ENCODE peak calls at places on chromosomes 3 and 15, in seven cellular contexts. One of them, this sample, is unnamed.

GRCh38 chr3:3735919-3736318 is 63.3 kb upstream of the LRRN1 start:
- DNase-seq in HT-29: no peak
- DNase-seq in RWPE1: no peak
- DNase-seq in GM10248: no peak
- DNase-seq in HT1080: no peak
- DNase-seq in retina: no peak
- DNase-seq in BJ: no peak
- DNase-seq in this sample: no peak

GRCh38 chr3:16084887-16085286 is 89.6 kb upstream of the GALNT15 start:
- DNase-seq in HT-29: no peak
- DNase-seq in retina: no peak
- DNase-seq in GM10248: no peak
- DNase-seq in BJ: no peak
- DNase-seq in HT1080: peak
- DNase-seq in RWPE1: no peak
- DNase-seq in this sample: no peak

GRCh38 chr3:37556789-37557301 is 304.8 kb upstream of the CTDSPL start:
- DNase-seq in HT1080: no peak
- DNase-seq in retina: no peak
- DNase-seq in GM10248: no peak
- DNase-seq in BJ: no peak
- DNase-seq in RWPE1: no peak
- DNase-seq in HT-29: no peak
- DNase-seq in this sample: no peak

GRCh38 chr3:112126501-112126900 is 6.5 kb downstream of the GCSAM start:
- DNase-seq in BJ: no peak
- DNase-seq in HT-29: no peak
- DNase-seq in GM10248: no peak
- DNase-seq in RWPE1: no peak
- DNase-seq in HT1080: no peak
- DNase-seq in retina: no peak
- DNase-seq in this sample: no peak

GRCh38 chr15:20340931-20341661 is 200.5 kb downstream of the GOLGA6L6 start:
- DNase-seq in GM10248: peak
- DNase-seq in BJ: no peak
- DNase-seq in HT1080: no peak
- DNase-seq in retina: no peak
- DNase-seq in RWPE1: no peak
- DNase-seq in HT-29: peak
- DNase-seq in this sample: no peak

GRCh38 chr3:42190701-42191442 is 75.1 kb downstream of the CCK start:
- DNase-seq in GM10248: peak
- DNase-seq in BJ: no peak
- DNase-seq in RWPE1: peak
- DNase-seq in HT1080: peak
- DNase-seq in HT-29: peak
- DNase-seq in retina: peak
- DNase-seq in this sample: peak

GRCh38 chr3:151067158-151067557 is 18.3 kb upstream of the MED12L start:
- DNase-seq in RWPE1: no peak
- DNase-seq in HT1080: peak
- DNase-seq in HT-29: peak
- DNase-seq in BJ: no peak
- DNase-seq in GM10248: peak
- DNase-seq in retina: no peak
- DNase-seq in this sample: no peak

GRCh38 chr15:84658788-84659411 is 901 bp upstream of the NMB start:
- DNase-seq in HT-29: peak
- DNase-seq in retina: peak
- DNase-seq in RWPE1: no peak
- DNase-seq in HT1080: no peak
- DNase-seq in BJ: no peak
- DNase-seq in GM10248: no peak
- DNase-seq in this sample: no peak

GRCh38 chr3:47365213-47366153 is 15.3 kb upstream of the PTPN23 start:
- DNase-seq in GM10248: no peak
- DNase-seq in HT-29: no peak
- DNase-seq in BJ: peak
- DNase-seq in RWPE1: no peak
- DNase-seq in HT1080: peak
- DNase-seq in retina: no peak
- DNase-seq in this sample: no peak

GRCh38 chr15:74259324-74259712 is 23.2 kb downstream of the CCDC33 start:
- DNase-seq in HT1080: no peak
- DNase-seq in RWPE1: no peak
- DNase-seq in GM10248: no peak
- DNase-seq in BJ: no peak
- DNase-seq in retina: no peak
- DNase-seq in HT-29: no peak
- DNase-seq in this sample: no peak

GRCh38 chr3:140206196-140207040 is 271.4 kb downstream of the CLSTN2 start:
- DNase-seq in BJ: no peak
- DNase-seq in RWPE1: peak
- DNase-seq in HT-29: peak
- DNase-seq in retina: peak
- DNase-seq in HT1080: peak
- DNase-seq in GM10248: no peak
- DNase-seq in this sample: no peak

This sample was measured in COLO829.